ENCODE peak calls at places on chromosome 3, in eight cellular contexts. X is epithelial cell of esophagus, Y is esophagus muscularis mucosa, O is T follicular helper cell, J is putamen, S is GM04504, W is cardiac fibroblast, F is EH. P is an unnamed sample.
A peak's percentile ranks its signal among the peaks of the same experiment; 100 is the strongest.

GRCh38 chr3:55555866-55556621 is 68.9 kb upstream of the WNT5A start:
- DNase-seq in W (peak; percentile 4), O (no peak), F (peak; percentile 16), Y (no peak), J (no peak), X (no peak), S (no peak), P (no peak)

GRCh38 chr3:58349792-58350626 is 17.3 kb downstream of the PXK start:
- DNase-seq in J (no peak), Y (no peak), O (no peak), W (no peak), S (no peak), X (peak; percentile 43), F (no peak), P (no peak)

GRCh38 chr3:55615039-55615693 is 128.1 kb upstream of the WNT5A start:
- DNase-seq in X (no peak), Y (no peak), W (no peak), J (no peak), S (no peak), F (no peak), O (no peak), P (no peak)

GRCh38 chr3:84077479-84077878 is 881.3 kb upstream of the CADM2 start:
- DNase-seq in W (no peak), O (no peak), X (peak; percentile 44), Y (no peak), J (no peak), S (no peak), F (no peak), P (no peak)

GRCh38 chr3:125512135-125512920 is 7.7 kb downstream of the SNX4 start:
- DNase-seq in O (no peak), X (peak; percentile 80), F (peak; percentile 42), Y (no peak), W (peak; percentile 39), S (no peak), J (no peak), P (no peak)

GRCh38 chr3:188104050-188104449 is 49.9 kb upstream of the LPP start:
- DNase-seq in O (no peak), S (no peak), J (no peak), X (no peak), Y (no peak), W (no peak), F (peak; percentile 38), P (no peak)

GRCh38 chr3:194731496-194732073 is 45.9 kb downstream of the FAM43A start:
- DNase-seq in O (no peak), F (no peak), J (no peak), S (no peak), W (no peak), Y (no peak), X (no peak), P (no peak)

GRCh38 chr3:42730706-42731420 is 28.3 kb upstream of the HHATL start:
- DNase-seq in X (no peak), F (no peak), Y (no peak), O (no peak), J (no peak), S (no peak), W (no peak), P (no peak)

GRCh38 chr3:114011059-114011797 is 45.1 kb downstream of the CCDC191 start:
- DNase-seq in J (no peak), Y (no peak), X (no peak), S (no peak), F (no peak), W (no peak), O (no peak), P (no peak)

P was measured in activated T-helper 2 cell treated with anti-CD3 and anti-CD28 coated beads, Interferon-gamma antibody, Interleukin-2, Interleukin-4, amounts not matched to agents 10 μg/mL and 5 μg/mL and 100 μg/mL, durations not matched to agents 14 hours and 24 hours and 36 hours.